ENCODE peak calls at places on chromosomes 2 and 18, in seven cellular contexts. N is myocyte, M is Kasumi-1, O is DMS153, T is brain microvascular endothelial cell, P is body of pancreas, H is HFF-Myc. A is an unnamed sample.

GRCh38 chr2:139031722-139032121 is 251.5 kb upstream of the NXPH2 start:
- DNase-seq in N (peak), M (peak), O (no peak), T (peak), P (no peak), H (no peak), A (peak)

GRCh38 chr2:154425999-154426398 is 272.5 kb upstream of the KCNJ3 start:
- DNase-seq in N (peak), M (peak), O (no peak), T (no peak), P (peak), H (no peak), A (no peak)

GRCh38 chr2:64904405-64905329 is 84.5 kb upstream of the SLC1A4 start:
- DNase-seq in N (no peak), M (peak), O (no peak), T (no peak), P (no peak), H (no peak), A (no peak)

GRCh38 chr2:166382448-166382847 is 6.7 kb upstream of the SCN9A start:
- DNase-seq in N (no peak), M (no peak), O (no peak), T (no peak), P (no peak), H (no peak), A (no peak)

GRCh38 chr2:159002465-159003130 is 34.2 kb downstream of the TANC1 start:
- DNase-seq in N (no peak), M (no peak), O (no peak), T (no peak), P (no peak), H (no peak), A (no peak)

GRCh38 chr2:196244516-196244915 is 73.1 kb upstream of the STK17B start:
- DNase-seq in N (no peak), M (no peak), O (no peak), T (no peak), P (no peak), H (no peak), A (no peak)

GRCh38 chr2:178295115-178295514 is 100.8 kb downstream of the OSBPL6 start:
- DNase-seq in N (no peak), M (no peak), O (no peak), T (no peak), P (no peak), H (no peak), A (no peak)

GRCh38 chr2:26495705-26496271 is 17.9 kb upstream of the OTOF start:
- DNase-seq in N (no peak), M (no peak), O (peak), T (no peak), P (peak), H (no peak), A (no peak)

GRCh38 chr2:66929632-66930385 is 467.3 kb upstream of the ETAA1 start:
- DNase-seq in N (peak), M (no peak), O (no peak), T (peak), P (peak), H (peak), A (no peak)

GRCh38 chr2:31319391-31320175 is 85.6 kb downstream of the EHD3 start:
- DNase-seq in N (peak), M (peak), O (peak), T (peak), P (peak), H (peak), A (no peak)

GRCh38 chr2:65064728-65065552 is 8.7 kb downstream of the CEP68 start:
- DNase-seq in N (peak), M (peak), O (peak), T (peak), P (peak), H (peak), A (no peak)

GRCh38 chr2:239208470-239209180 is 192.2 kb downstream of the HDAC4 start:
- DNase-seq in N (no peak), M (no peak), O (peak), T (no peak), P (peak), H (no peak), A (no peak)

GRCh38 chr2:128638311-128638710 is 319.6 kb upstream of the HS6ST1 start:
- DNase-seq in N (no peak), M (peak), O (no peak), T (no peak), P (peak), H (no peak), A (no peak)

GRCh38 chr2:240960963-240961876 is 37.2 kb upstream of the SNED1 start:
- DNase-seq in N (no peak), M (peak), O (no peak), T (no peak), P (peak), H (no peak), A (no peak)

GRCh38 chr18:79740741-79741700 is 56.7 kb upstream of the KCNG2 start:
- DNase-seq in N (no peak), M (no peak), O (no peak), T (no peak), P (no peak), H (no peak), A (no peak)

GRCh38 chr2:217911283-217911965 is 91.4 kb downstream of the TNS1 start:
- DNase-seq in N (no peak), M (no peak), O (no peak), T (no peak), P (no peak), H (no peak), A (no peak)

GRCh38 chr2:187875271-187875670 is 321.0 kb upstream of the TFPI start:
- DNase-seq in N (peak), M (no peak), O (no peak), T (no peak), P (no peak), H (no peak), A (no peak)

A was measured in WTC11.